ENCODE peak calls at places on chromosomes 13 and 19, in six cellular contexts. U is AG09309, C is SW 1271, S is left ventricle myocardium inferior, P is memory B cell, V is GM03348. A is an unnamed sample.

GRCh38 chr13:56735537-56735942 is 405.2 kb upstream of the PRR20A start:
- DNase-seq in S (no peak), C (no peak), U (no peak), V (no peak), P (no peak), A (no peak)

GRCh38 chr19:51034704-51035103 is at the start of gene KLK12:
- DNase-seq in U (no peak), V (no peak), S (no peak), C (no peak), P (no peak), A (no peak)

GRCh38 chr19:21256722-21257121 is 72.5 kb downstream of the ZNF708 start:
- DNase-seq in C (no peak), V (peak; percentile 9), U (no peak), S (no peak), P (no peak), A (no peak)

GRCh38 chr19:1668339-1669123 is 16.1 kb upstream of the TCF3 start:
- DNase-seq in V (no peak), S (no peak), P (peak; percentile 60), C (no peak), U (no peak), A (no peak)

GRCh38 chr19:46201413-46202310 is 27.9 kb upstream of the IGFL1 start:
- DNase-seq in P (no peak), U (no peak), V (no peak), C (no peak), S (no peak), A (peak; percentile 80)

GRCh38 chr13:79874396-79875360 is 393.7 kb downstream of the NDFIP2 start:
- DNase-seq in V (peak; percentile 24), U (no peak), P (no peak), S (no peak), C (no peak), A (no peak)

GRCh38 chr13:80454245-80454644 is 113.3 kb upstream of the SPRY2 start:
- DNase-seq in S (no peak), P (peak; percentile 35), U (no peak), V (no peak), C (no peak), A (no peak)

GRCh38 chr19:6822311-6822670 is 49.8 kb downstream of the VAV1 start:
- DNase-seq in P (no peak), S (no peak), V (no peak), U (no peak), C (no peak), A (no peak)

GRCh38 chr13:40697711-40698110 is 31.3 kb upstream of the FOXO1 start:
- DNase-seq in C (no peak), U (no peak), S (no peak), V (no peak), P (no peak), A (no peak)

GRCh38 chr13:112761701-112762689 is 72.2 kb downstream of the ATP11A start:
- DNase-seq in V (no peak), S (peak; percentile 49), P (no peak), U (peak; percentile 25), C (no peak), A (no peak)

GRCh38 chr19:47499863-47500830 is 14.7 kb downstream of the NAPA start:
- DNase-seq in P (no peak), C (no peak), V (no peak), S (no peak), U (no peak), A (no peak)

GRCh38 chr13:94157705-94158218 is 321.7 kb downstream of the DCT start:
- DNase-seq in V (no peak), U (no peak), P (no peak), C (no peak), S (no peak), A (no peak)

A was measured in H4.